ENCODE peak calls at places on chromosomes 12 and 14, in eight cellular contexts. B is GM12878, Q is PC-3, C is transverse colon, O is A549, Z is pancreas, S is esophagus muscularis mucosa, I is thoracic aorta. M is an unnamed sample.
A peak's percentile ranks its signal among the peaks of the same experiment; 100 is the strongest.

GRCh38 chr14:93824518-93825234 is 36.4 kb upstream of the PRIMA1 start:
- DNase-seq in B (no peak), Q (no peak), C (no peak), O (no peak), Z (no peak), S (no peak), I (no peak), M (no peak)

GRCh38 chr14:95516554-95517209 is at the start of gene SYNE3:
- DNase-seq in B (no peak), Q (peak; percentile 45), C (peak; percentile 81), O (no peak), Z (no peak), S (no peak), I (no peak), M (peak; percentile 82)

GRCh38 chr14:22996823-22997301 is 13.1 kb downstream of the C14orf93 start:
- DNase-seq in B (no peak), Q (no peak), C (no peak), O (no peak), Z (no peak), S (no peak), I (no peak), M (no peak)

GRCh38 chr14:103201801-103202200 is 78.5 kb downstream of the TNFAIP2 start:
- DNase-seq in B (no peak), Q (no peak), C (no peak), O (no peak), Z (no peak), S (no peak), I (no peak), M (no peak)

GRCh38 chr12:63978519-63978918 is 134.0 kb downstream of the SRGAP1 start:
- DNase-seq in B (no peak), Q (peak; percentile 96), C (no peak), O (peak; percentile 59), Z (no peak), S (no peak), I (no peak), M (no peak)

GRCh38 chr12:31845613-31846321 is 113.4 kb upstream of the RESF1 start:
- DNase-seq in B (no peak), Q (no peak), C (no peak), O (peak; percentile 36), Z (no peak), S (no peak), I (no peak), M (no peak)

GRCh38 chr12:12266389-12266872 is 413 bp downstream of the LRP6 start:
- DNase-seq in B (no peak), Q (no peak), C (peak; percentile 23), O (no peak), Z (no peak), S (no peak), I (no peak), M (peak; percentile 67)

GRCh38 chr12:7150356-7150755 is 20.2 kb downstream of the CLSTN3 start:
- DNase-seq in B (no peak), Q (no peak), C (no peak), O (no peak), Z (no peak), S (no peak), I (no peak), M (no peak)

GRCh38 chr14:94003397-94003796 is 6.3 kb downstream of the CCDC197 start:
- DNase-seq in B (no peak), Q (no peak), C (no peak), O (no peak), Z (no peak), S (no peak), I (no peak), M (no peak)

GRCh38 chr12:3252416-3252815 is 175.2 kb downstream of the TSPAN9 start:
- DNase-seq in B (no peak), Q (no peak), C (peak; percentile 72), O (no peak), Z (peak; percentile 33), S (peak; percentile 95), I (peak; percentile 84), M (peak; percentile 98)

GRCh38 chr14:54440454-54440853 is 720 bp downstream of the CNIH1 start:
- DNase-seq in B (no peak), Q (no peak), C (no peak), O (no peak), Z (no peak), S (no peak), I (no peak), M (no peak)

GRCh38 chr14:102586420-102587119 is 5.9 kb upstream of the RCOR1 start:
- DNase-seq in B (no peak), Q (no peak), C (no peak), O (no peak), Z (no peak), S (no peak), I (no peak), M (no peak)

GRCh38 chr12:1591029-1591428 is 3.4 kb downstream of the FBXL14 start:
- DNase-seq in B (no peak), Q (peak; percentile 59), C (peak; percentile 37), O (peak; percentile 40), Z (no peak), S (no peak), I (no peak), M (no peak)

GRCh38 chr14:58133739-58134138 is 18.3 kb downstream of the ARMH4 start:
- DNase-seq in B (no peak), Q (peak; percentile 97), C (no peak), O (peak; percentile 32), Z (no peak), S (no peak), I (no peak), M (no peak)

GRCh38 chr12:90858261-90858660 is 96.7 kb downstream of the CCER1 start:
- DNase-seq in B (no peak), Q (peak; percentile 32), C (peak; percentile 34), O (no peak), Z (peak; percentile 29), S (no peak), I (no peak), M (no peak)

GRCh38 chr14:60116181-60116580 is 24.5 kb downstream of the PCNX4 start:
- DNase-seq in B (no peak), Q (no peak), C (no peak), O (no peak), Z (no peak), S (no peak), I (no peak), M (no peak)

GRCh38 chr12:80157640-80158039 is 58.3 kb downstream of the OTOGL start:
- DNase-seq in B (no peak), Q (peak; percentile 35), C (no peak), O (no peak), Z (no peak), S (no peak), I (no peak), M (no peak)

GRCh38 chr12:65937181-65937641 is 112.9 kb downstream of the HMGA2 start:
- DNase-seq in B (no peak), Q (no peak), C (no peak), O (no peak), Z (no peak), S (no peak), I (no peak), M (no peak)
- H3K4me3 ChIP-seq in B (no peak overlapping the region), Q (no peak overlapping the region), C (no peak overlapping the region), O (no peak overlapping the region), Z (no peak overlapping the region), S (no peak overlapping the region), I (no peak overlapping the region), M (no peak overlapping the region)

GRCh38 chr12:9079883-9080673 is 35.6 kb downstream of the A2M start:
- DNase-seq in B (no peak), Q (no peak), C (no peak), O (no peak), Z (no peak), S (no peak), I (no peak), M (no peak)
- TF ChIP-seq CTCF in B (no peak), Q (no peak), C (no peak), O (no peak), Z (no peak), S (no peak), I (no peak), M (no peak)

DNA sequence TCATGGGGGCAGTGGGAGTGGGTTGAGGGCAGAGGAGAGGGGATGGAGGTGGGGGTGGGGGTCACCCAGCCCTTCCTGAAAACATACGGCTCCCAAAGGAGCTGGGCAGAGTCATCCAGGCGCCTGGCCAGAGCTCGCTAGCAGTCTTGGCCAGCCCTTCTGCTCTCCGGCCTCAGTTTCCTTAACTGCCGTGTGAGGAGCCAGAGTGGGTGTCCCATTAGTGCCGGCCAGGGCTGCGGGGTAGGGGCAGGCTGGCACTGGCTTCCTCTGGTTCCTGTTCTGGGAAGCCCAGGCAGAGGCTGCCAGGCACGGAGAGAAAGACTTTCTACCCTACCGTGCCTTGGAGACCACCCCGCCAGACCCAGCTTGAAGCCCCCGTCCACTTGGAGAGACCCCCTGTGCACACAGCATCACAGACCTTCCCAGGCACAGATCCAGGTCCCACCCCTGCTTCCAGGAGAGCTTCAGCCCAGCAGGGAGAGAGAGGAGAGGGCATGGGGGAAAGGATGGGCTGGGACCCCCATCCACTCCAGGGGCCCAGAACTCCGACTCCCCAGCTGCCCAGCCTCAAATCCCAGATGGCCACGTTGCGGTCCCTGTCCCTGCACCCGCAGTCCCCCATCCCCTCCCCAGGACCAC is 93.3 kb downstream of the RFLNA start:
- DNase-seq in B (no peak), Q (no peak), C (no peak), O (no peak), Z (no peak), S (no peak), I (no peak), M (no peak)
- H3K4me1 ChIP-seq in B (peaks cover 36% of the 10 kb centered on the region), Q (peaks cover 75% of the 10 kb centered on the region), C (peaks cover 70% of the 10 kb centered on the region), O (peaks cover 69% of the 10 kb centered on the region), Z (peaks cover 9% of the 10 kb centered on the region), S (peaks cover 97% of the 10 kb centered on the region), I (peaks cover 72% of the 10 kb centered on the region), M (peaks cover 87% of the 10 kb centered on the region)

DNA sequence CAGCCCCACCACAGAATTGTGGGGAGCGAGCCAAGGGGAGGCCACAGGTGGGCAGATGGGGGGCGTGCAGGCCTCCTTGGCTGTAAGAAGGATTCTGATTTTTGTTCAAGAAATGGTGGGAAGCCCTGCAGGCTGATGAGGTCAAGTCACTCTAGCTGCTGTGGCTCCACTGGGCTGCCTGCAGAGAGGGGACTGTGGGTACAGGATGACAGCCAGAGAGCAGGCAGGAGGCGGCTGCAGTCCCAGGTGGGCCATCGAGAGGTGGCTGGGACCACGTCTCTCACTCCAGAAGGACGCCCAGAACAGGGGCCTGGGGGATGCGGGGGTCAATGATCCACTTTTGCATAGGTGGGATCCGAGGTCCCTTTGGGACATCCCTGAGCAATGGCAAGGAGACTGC is 9.1 kb downstream of the NCOR2 start:
- DNase-seq in B (no peak), Q (no peak), C (no peak), O (no peak), Z (no peak), S (no peak), I (no peak), M (no peak)
- H3K4me3 ChIP-seq in B (no peak overlapping the region), Q (no peak overlapping the region), C (no peak overlapping the region), O (no peak overlapping the region), Z (no peak overlapping the region), S (no peak overlapping the region), I (no peak overlapping the region), M (no peak overlapping the region)

DNA sequence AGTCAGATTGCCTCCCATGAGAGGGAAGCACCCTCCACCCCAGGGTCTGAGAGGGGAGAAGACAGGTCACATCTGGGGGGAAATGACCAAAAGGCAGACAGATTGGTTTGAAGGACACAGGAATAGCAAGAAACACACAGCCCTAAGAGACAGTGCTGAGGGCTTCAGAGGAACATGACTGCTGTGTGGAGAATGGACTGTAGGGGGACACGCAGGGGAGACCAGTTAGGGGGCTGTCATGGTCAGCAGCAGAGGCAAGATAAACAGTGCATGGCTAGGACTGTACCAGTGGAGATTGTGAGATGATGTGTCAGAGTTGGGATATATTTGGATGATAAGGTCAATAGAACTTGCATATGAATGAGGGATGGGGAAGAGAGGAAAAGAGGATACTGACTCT is 19.7 kb downstream of the SMUG1 start:
- DNase-seq in B (no peak), Q (no peak), C (no peak), O (no peak), Z (no peak), S (no peak), I (no peak), M (no peak)
- TF ChIP-seq CTCF in B (no peak), Q (no peak), C (no peak), O (no peak), Z (no peak), S (no peak), I (no peak), M (no peak)

GRCh38 chr14:105206873-105207272 is 25.8 kb upstream of the NUDT14 start:
- DNase-seq in B (no peak), Q (no peak), C (no peak), O (no peak), Z (no peak), S (no peak), I (no peak), M (no peak)
- H3K4me1 ChIP-seq in B (peaks cover 3% of the 10 kb centered on the region), Q (peaks cover 24% of the 10 kb centered on the region), C (peaks cover 22% of the 10 kb centered on the region), O (peaks cover 36% of the 10 kb centered on the region), Z (peaks cover 25% of the 10 kb centered on the region), S (peaks cover 55% of the 10 kb centered on the region), I (peaks cover 27% of the 10 kb centered on the region), M (peaks cover 41% of the 10 kb centered on the region)